ENCODE peak calls at places on chromosome 22, in seven cellular contexts. Z, C, H, Y, N, T and B are unnamed samples.

GRCh38 chr22:27687984-27688545 is 113.5 kb downstream of the MN1 start:
- DNase-seq in C (no peak), N (no peak), T (no peak), Y (no peak), H (no peak), Z (peak; percentile 49), B (peak; percentile 74)

GRCh38 chr22:28435271-28435825 is 244.3 kb downstream of the TTC28 start:
- DNase-seq in C (no peak), Z (no peak), N (no peak), H (no peak), Y (no peak), T (peak; percentile 59), B (peak; percentile 49)

GRCh38 chr22:36776722-36777121 is 803 bp upstream of the IFT27 start:
- DNase-seq in Y (no peak), H (no peak), C (no peak), T (no peak), Z (no peak), N (no peak), B (no peak)

GRCh38 chr22:38310518-38311330 is 6.5 kb downstream of the CSNK1E start:
- DNase-seq in H (no peak), Z (peak; percentile 55), N (no peak), Y (no peak), T (no peak), C (no peak), B (no peak)

GRCh38 chr22:30561402-30562154 is 12.9 kb downstream of the GAL3ST1 start:
- DNase-seq in Z (no peak), T (no peak), H (no peak), C (no peak), Y (no peak), N (no peak), B (no peak)

GRCh38 chr22:47169801-47170140 is 407.3 kb downstream of the TBC1D22A start:
- DNase-seq in Y (no peak), N (no peak), H (no peak), Z (no peak), C (no peak), T (no peak), B (no peak)

GRCh38 chr22:39176067-39176621 is 23.7 kb upstream of the CBX7 start:
- DNase-seq in N (no peak), Z (peak; percentile 77), C (no peak), T (no peak), H (no peak), Y (peak; percentile 58), B (no peak)

GRCh38 chr22:36356708-36357694 is 30.8 kb downstream of the MYH9 start:
- DNase-seq in Y (peak; percentile 62), H (no peak), N (peak; percentile 77), T (no peak), Z (peak; percentile 80), C (no peak), B (peak; percentile 51)

GRCh38 chr22:35205956-35206355 is 51.3 kb upstream of the HMGXB4 start:
- DNase-seq in T (no peak), N (no peak), Z (peak; percentile 43), C (no peak), H (no peak), Y (peak; percentile 72), B (peak; percentile 33)

GRCh38 chr22:44151661-44152060 is 29.1 kb upstream of the PARVG start:
- DNase-seq in Z (peak; percentile 61), H (no peak), C (no peak), T (no peak), N (no peak), Y (peak; percentile 78), B (no peak)

GRCh38 chr22:18113680-18114394 is 3.2 kb downstream of the TUBA8 start:
- DNase-seq in H (no peak), N (no peak), Z (no peak), T (no peak), Y (no peak), C (no peak), B (no peak)

GRCh38 chr22:29914165-29914564 is 31.2 kb downstream of the MTMR3 start:
- DNase-seq in Y (peak; percentile 83), C (no peak), T (no peak), H (no peak), N (no peak), Z (peak; percentile 88), B (peak; percentile 92)

GRCh38 chr22:38108561-38109319 is 1.7 kb downstream of the BAIAP2L2 start:
- DNase-seq in T (no peak), Z (no peak), H (no peak), Y (no peak), N (no peak), C (no peak), B (no peak)

GRCh38 chr22:30287626-30288413 is 1.5 kb downstream of the CASTOR1 start:
- DNase-seq in T (peak; percentile 78), H (peak; percentile 87), Y (peak; percentile 90), N (peak; percentile 96), Z (peak; percentile 89), C (peak; percentile 85), B (peak; percentile 82)

GRCh38 chr22:38238519-38239051 is 34.2 kb downstream of the TMEM184B start:
- DNase-seq in H (no peak), Z (peak; percentile 78), N (no peak), Y (peak; percentile 73), C (no peak), T (no peak), B (no peak)

GRCh38 chr22:47918276-47918928 is 1156.0 kb downstream of the TBC1D22A start:
- DNase-seq in Y (no peak), Z (no peak), H (peak; percentile 94), C (peak; percentile 26), T (no peak), N (no peak), B (no peak)

GRCh38 chr22:35539910-35540599 is 576 bp upstream of the RASD2 start:
- DNase-seq in N (peak; percentile 65), H (peak; percentile 73), Y (peak; percentile 22), C (peak; percentile 95), T (no peak), Z (no peak), B (no peak)

GRCh38 chr22:44850946-44851345 is 98.6 kb downstream of the ARHGAP8 start:
- DNase-seq in Y (no peak), H (no peak), N (no peak), Z (no peak), T (no peak), C (no peak), B (no peak)

GRCh38 chr22:30026751-30027150 is 53.5 kb upstream of the HORMAD2 start:
- DNase-seq in Z (no peak), H (no peak), N (no peak), C (no peak), T (no peak), Y (no peak), B (no peak)

GRCh38 chr22:42074153-42074750 is at the start of gene PHETA2:
- DNase-seq in T (no peak), C (peak; percentile 68), H (no peak), Y (peak; percentile 25), Z (peak; percentile 53), N (peak; percentile 63), B (no peak)
- TF ChIP-seq CTCF in T (no peak), C (peak; percentile 33), H (peak; percentile 34), Y (peak; percentile 44), Z (peak; percentile 55), N (peak; percentile 57), B (peak; percentile 43)

GRCh38 chr22:20063271-20064139 is 16.5 kb upstream of the DGCR8 start:
- DNase-seq in T (no peak), N (no peak), Z (no peak), Y (no peak), C (no peak), H (no peak), B (no peak)
- TF ChIP-seq CTCF in T (no peak), N (no peak), Z (no peak), Y (no peak), C (no peak), H (no peak), B (no peak)

GRCh38 chr22:25404556-25404922 is 159.9 kb upstream of the GRK3 start:
- DNase-seq in C (no peak), Z (peak; percentile 8), T (no peak), Y (no peak), N (no peak), H (no peak), B (no peak)
- TF ChIP-seq CTCF in C (no peak), Z (no peak), T (no peak), Y (no peak), N (no peak), H (peak; percentile 24), B (no peak)

DNA sequence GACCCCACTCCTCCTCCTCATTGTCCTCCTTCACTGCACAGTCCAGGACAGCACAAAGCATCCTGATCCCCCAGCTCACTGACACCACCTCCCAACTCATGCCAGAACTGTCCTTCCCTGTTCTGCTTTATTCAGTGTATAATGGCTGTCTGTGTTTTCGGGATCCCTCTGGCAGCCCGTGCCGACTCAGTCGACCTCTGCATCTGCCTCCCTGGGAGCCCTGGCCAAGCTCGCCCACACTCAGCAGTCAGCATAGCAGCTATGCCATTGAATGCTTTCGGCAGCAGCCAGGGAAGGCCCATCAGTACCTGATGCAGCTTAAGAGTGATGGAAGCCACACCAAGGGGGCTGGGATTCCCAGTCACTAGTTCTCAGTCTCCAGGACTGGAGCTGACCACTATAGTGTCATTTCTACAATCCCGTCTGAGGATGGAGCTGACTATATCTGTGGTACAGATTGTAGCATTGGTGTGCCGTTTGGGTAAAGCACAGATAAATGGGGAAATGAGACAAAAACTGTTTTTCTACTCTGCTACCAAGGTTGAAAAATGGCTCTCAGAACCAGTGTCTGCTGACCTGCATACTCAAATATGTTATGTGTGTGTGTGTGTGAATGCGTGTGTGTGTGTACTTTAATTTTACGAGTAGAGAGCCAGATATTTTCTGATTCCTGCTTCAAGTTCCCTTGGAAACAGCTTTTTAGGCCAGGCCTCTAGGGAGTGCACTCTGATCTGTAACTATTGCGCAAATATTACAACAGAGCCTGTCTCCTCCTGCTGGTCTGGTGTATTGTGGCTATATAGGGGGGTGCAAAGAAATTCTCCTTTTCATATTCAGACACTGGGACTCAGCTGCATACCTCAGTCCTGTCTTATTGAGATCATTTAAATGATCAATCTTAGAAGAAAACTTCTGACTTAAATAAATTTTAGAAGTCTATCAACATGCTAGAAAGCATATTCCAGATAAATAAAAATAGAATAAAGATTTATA is 78.8 kb upstream of the TOP3B start:
- DNase-seq in N (no peak), C (no peak), Y (peak; percentile 43), Z (peak; percentile 92), T (peak; percentile 47), H (peak; percentile 73), B (peak; percentile 19)
- TF ChIP-seq CTCF in N (no peak), C (no peak), Y (peak; percentile 38), Z (peak; percentile 45), T (no peak), H (peak; percentile 73), B (peak; percentile 22)

GRCh38 chr22:46133588-46133855 is 16.8 kb upstream of the PPARA start:
- DNase-seq in Z (no peak), C (no peak), T (no peak), Y (no peak), N (no peak), H (no peak), B (no peak)
- TF ChIP-seq CTCF in Z (no peak), C (no peak), T (no peak), Y (no peak), N (no peak), H (no peak), B (no peak)

DNA sequence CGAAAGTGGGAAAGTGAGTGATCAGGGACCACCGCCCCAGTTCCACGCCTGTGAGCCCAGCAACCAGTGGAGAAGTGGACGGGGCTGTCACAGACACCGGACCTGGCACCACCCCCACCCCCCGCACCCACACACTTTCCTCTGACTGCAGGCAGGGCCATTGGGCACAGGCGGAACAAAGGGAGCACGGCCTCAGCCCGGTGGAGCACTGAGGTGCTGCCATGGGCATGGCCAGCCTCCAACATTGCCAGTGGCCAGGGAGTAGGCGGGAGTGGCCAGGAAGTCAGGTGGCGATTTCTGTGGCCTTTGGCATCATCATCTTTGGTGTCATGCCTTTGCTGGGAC is 78.5 kb downstream of the BCR start:
- DNase-seq in C (no peak), H (no peak), N (no peak), T (no peak), Z (no peak), Y (no peak), B (no peak)
- TF ChIP-seq CTCF in C (no peak), H (no peak), N (no peak), T (no peak), Z (no peak), Y (no peak), B (no peak)